ENCODE peak calls at places on chromosomes 2 and 18, in five cellular contexts. One of them, this sample, is unnamed.
A peak's percentile ranks its signal among the peaks of the same experiment; 100 is the strongest.

GRCh38 chr2:30714811-30715709 is 92.2 kb downstream of the CAPN13 start:
- DNase-seq in prostate gland: no peak
- DNase-seq in body of pancreas: no peak
- DNase-seq in Peyer's patch: no peak
- DNase-seq in uterus: no peak
- DNase-seq in this sample: no peak

GRCh38 chr2:229273384-229274338 is 2.6 kb upstream of the PID1 start:
- DNase-seq in prostate gland: peak; percentile 74
- DNase-seq in Peyer's patch: peak; percentile 68
- DNase-seq in uterus: peak; percentile 47
- DNase-seq in body of pancreas: peak; percentile 85
- DNase-seq in this sample: peak; percentile 77

GRCh38 chr2:92073036-92073814 is 2798.0 kb upstream of the TEKT4 start:
- DNase-seq in Peyer's patch: peak; percentile 22
- DNase-seq in prostate gland: no peak
- DNase-seq in uterus: peak; percentile 4
- DNase-seq in body of pancreas: no peak
- DNase-seq in this sample: peak; percentile 42

GRCh38 chr18:41992698-41993097 is 37.7 kb downstream of the PIK3C3 start:
- DNase-seq in Peyer's patch: no peak
- DNase-seq in body of pancreas: no peak
- DNase-seq in prostate gland: no peak
- DNase-seq in uterus: no peak
- DNase-seq in this sample: no peak

GRCh38 chr2:86623549-86624547 is at the start of gene RNF103:
- DNase-seq in uterus: peak; percentile 97
- DNase-seq in Peyer's patch: peak; percentile 99
- DNase-seq in prostate gland: peak; percentile 97
- DNase-seq in body of pancreas: peak; percentile 97
- DNase-seq in this sample: peak; percentile 99

GRCh38 chr2:203743441-203743932 is 37.0 kb downstream of the CD28 start:
- DNase-seq in uterus: no peak
- DNase-seq in prostate gland: no peak
- DNase-seq in Peyer's patch: no peak
- DNase-seq in body of pancreas: peak; percentile 14
- DNase-seq in this sample: no peak

GRCh38 chr2:231037202-231037730 is at the start of gene C2orf72:
- DNase-seq in uterus: no peak
- DNase-seq in body of pancreas: no peak
- DNase-seq in prostate gland: no peak
- DNase-seq in Peyer's patch: peak; percentile 69
- DNase-seq in this sample: peak; percentile 58

GRCh38 chr2:142757111-142757510 is 120.4 kb upstream of the KYNU start:
- DNase-seq in body of pancreas: no peak
- DNase-seq in prostate gland: no peak
- DNase-seq in uterus: no peak
- DNase-seq in Peyer's patch: no peak
- DNase-seq in this sample: no peak

GRCh38 chr2:190663839-190664238 is 15.0 kb downstream of the NAB1 start:
- DNase-seq in Peyer's patch: no peak
- DNase-seq in prostate gland: no peak
- DNase-seq in uterus: no peak
- DNase-seq in body of pancreas: no peak
- DNase-seq in this sample: no peak

GRCh38 chr18:73807551-73808192 is 340.0 kb downstream of the FBXO15 start:
- DNase-seq in body of pancreas: no peak
- DNase-seq in prostate gland: no peak
- DNase-seq in uterus: no peak
- DNase-seq in Peyer's patch: no peak
- DNase-seq in this sample: no peak
- H3K4me1 ChIP-seq in body of pancreas: no peaks in the 10 kb centered on the region
- H3K4me1 ChIP-seq in prostate gland: no peaks in the 10 kb centered on the region
- H3K4me1 ChIP-seq in uterus: no peaks in the 10 kb centered on the region
- H3K4me1 ChIP-seq in Peyer's patch: no peaks in the 10 kb centered on the region
- H3K4me1 ChIP-seq in this sample: no peaks in the 10 kb centered on the region

GRCh38 chr2:23708771-23709170 is 218.2 kb downstream of the ATAD2B start:
- DNase-seq in uterus: no peak
- DNase-seq in body of pancreas: no peak
- DNase-seq in prostate gland: no peak
- DNase-seq in Peyer's patch: no peak
- DNase-seq in this sample: no peak
- TF ChIP-seq POLR2A in uterus: no peak
- TF ChIP-seq POLR2A in body of pancreas: no peak
- TF ChIP-seq POLR2A in prostate gland: no peak
- TF ChIP-seq POLR2A in Peyer's patch: no peak
- TF ChIP-seq POLR2A in this sample: no peak

GRCh38 chr2:55965966-55966365 is 42.4 kb upstream of the EFEMP1 start:
- DNase-seq in prostate gland: no peak
- DNase-seq in body of pancreas: no peak
- DNase-seq in uterus: no peak
- DNase-seq in Peyer's patch: no peak
- DNase-seq in this sample: no peak
- H3K27ac ChIP-seq in prostate gland: no peak overlapping the region
- H3K27ac ChIP-seq in body of pancreas: no peak overlapping the region
- H3K27ac ChIP-seq in uterus: peak overlapping the region; percentile 80
- H3K27ac ChIP-seq in Peyer's patch: peak overlapping the region; percentile 1
- H3K27ac ChIP-seq in this sample: no peak overlapping the region

GRCh38 chr2:223529676-223530075 is 72.5 kb downstream of the SCG2 start:
- DNase-seq in body of pancreas: no peak
- DNase-seq in Peyer's patch: no peak
- DNase-seq in prostate gland: no peak
- DNase-seq in uterus: no peak
- DNase-seq in this sample: no peak
- H3K4me1 ChIP-seq in body of pancreas: no peaks in the 10 kb centered on the region
- H3K4me1 ChIP-seq in Peyer's patch: no peaks in the 10 kb centered on the region
- H3K4me1 ChIP-seq in prostate gland: no peaks in the 10 kb centered on the region
- H3K4me1 ChIP-seq in uterus: no peaks in the 10 kb centered on the region
- H3K4me1 ChIP-seq in this sample: no peaks in the 10 kb centered on the region

GRCh38 chr2:58558866-58559265 is 317.7 kb upstream of the FANCL start:
- DNase-seq in prostate gland: no peak
- DNase-seq in uterus: no peak
- DNase-seq in body of pancreas: no peak
- DNase-seq in Peyer's patch: no peak
- DNase-seq in this sample: no peak

GRCh38 chr2:58557166-58557565 is 316.0 kb upstream of the FANCL start:
- DNase-seq in uterus: no peak
- DNase-seq in prostate gland: no peak
- DNase-seq in Peyer's patch: no peak
- DNase-seq in body of pancreas: no peak
- DNase-seq in this sample: no peak

GRCh38 chr2:58553522-58553921 is 312.4 kb upstream of the FANCL start:
- DNase-seq in body of pancreas: no peak
- DNase-seq in prostate gland: no peak
- DNase-seq in uterus: no peak
- DNase-seq in Peyer's patch: no peak
- DNase-seq in this sample: no peak

DNA sequence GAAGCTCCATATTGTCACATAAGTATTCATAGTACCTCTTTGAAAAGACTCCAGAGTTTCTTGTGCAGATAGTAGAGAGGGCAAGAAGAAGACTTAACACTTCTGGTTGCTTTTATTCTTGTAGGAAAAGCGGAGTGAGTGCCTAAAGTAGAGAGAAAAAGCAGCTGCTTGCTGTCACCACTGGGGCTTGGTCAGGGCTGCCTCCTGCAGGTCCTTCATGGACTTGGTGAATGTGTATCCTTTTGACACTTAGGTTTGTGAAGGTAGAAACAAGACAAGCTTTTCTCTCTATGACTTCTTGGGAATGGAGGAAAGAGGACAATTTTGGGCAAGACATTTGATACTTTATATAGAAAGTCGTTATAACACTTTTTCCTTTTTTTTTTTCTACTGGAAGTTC is 312.8 kb upstream of the FANCL start:
- DNase-seq in body of pancreas: no peak
- DNase-seq in uterus: no peak
- DNase-seq in Peyer's patch: no peak
- DNase-seq in prostate gland: no peak
- DNase-seq in this sample: no peak
- TF ChIP-seq POLR2A in body of pancreas: no peak
- TF ChIP-seq POLR2A in uterus: no peak
- TF ChIP-seq POLR2A in Peyer's patch: no peak
- TF ChIP-seq POLR2A in prostate gland: no peak
- TF ChIP-seq POLR2A in this sample: no peak

GRCh38 chr2:160736148-160736547 is 242.5 kb upstream of the RBMS1 start:
- DNase-seq in prostate gland: no peak
- DNase-seq in Peyer's patch: no peak
- DNase-seq in body of pancreas: no peak
- DNase-seq in uterus: no peak
- DNase-seq in this sample: no peak
- H3K27ac ChIP-seq in prostate gland: no peak overlapping the region
- H3K27ac ChIP-seq in Peyer's patch: no peak overlapping the region
- H3K27ac ChIP-seq in body of pancreas: no peak overlapping the region
- H3K27ac ChIP-seq in uterus: no peak overlapping the region
- H3K27ac ChIP-seq in this sample: no peak overlapping the region